ENCODE peak calls at places on chromosomes 4 and X, in nine cellular contexts. D, G, Z, Y, C, W, F, U and K are unnamed samples.

GRCh38 chr4:57132746-57133142 is 22.6 kb upstream of the IGFBP7 start:
- DNase-seq in C (no peak), F (no peak), Y (no peak), G (no peak), D (no peak), Z (no peak), U (no peak), W (no peak), K (no peak)

GRCh38 chr4:170025523-170026252 is 507 bp downstream of the MFAP3L start:
- DNase-seq in Z (no peak), G (no peak), F (no peak), Y (peak; percentile 1), C (no peak), W (no peak), D (no peak), U (peak; percentile 22), K (no peak)

GRCh38 chr4:184695178-184695896 is 38.6 kb downstream of the CENPU start:
- DNase-seq in C (no peak), Z (no peak), Y (no peak), D (no peak), F (no peak), U (no peak), G (no peak), W (no peak), K (no peak)

GRCh38 chr4:168710353-168710946 is 213.6 kb downstream of the PALLD start:
- DNase-seq in G (no peak), F (peak; percentile 69), Z (no peak), W (no peak), U (peak; percentile 10), C (no peak), D (peak; percentile 45), Y (no peak), K (no peak)

GRCh38 chrX:154517101-154517781 is 1.2 kb upstream of the FAM3A start:
- DNase-seq in D (no peak), Z (no peak), U (no peak), W (no peak), C (no peak), G (no peak), F (no peak), Y (no peak), K (no peak)

GRCh38 chrX:56429581-56429980 is 133.8 kb upstream of the UBQLN2 start:
- DNase-seq in D (no peak), F (no peak), U (no peak), Z (no peak), W (no peak), G (no peak), C (no peak), Y (no peak), K (no peak)

GRCh38 chrX:95903490-95903889 is 781.2 kb upstream of the DIAPH2 start:
- DNase-seq in F (peak; percentile 2), G (no peak), Y (no peak), Z (no peak), W (no peak), D (peak; percentile 8), U (no peak), C (no peak), K (no peak)

GRCh38 chr4:6120361-6120760 is 80.0 kb downstream of the JAKMIP1 start:
- DNase-seq in U (no peak), G (no peak), W (no peak), C (no peak), Z (no peak), Y (no peak), D (no peak), F (no peak), K (no peak)

GRCh38 chrX:39476596-39476995 is 621.2 kb downstream of the BCOR start:
- DNase-seq in Y (no peak), C (no peak), D (no peak), G (no peak), U (no peak), Z (no peak), W (no peak), F (no peak), K (no peak)